ENCODE peak calls at places on chromosomes 1 and 21, in four cellular contexts. T, E, N and J are unnamed samples.

GRCh38 chr1:184866991-184867788 is 107.1 kb downstream of the NIBAN1 start:
- DNase-seq in E (no peak), N (no peak), T (peak; percentile 96), J (no peak)

GRCh38 chr1:83543222-83543973 is 455.5 kb downstream of the TTLL7 start:
- DNase-seq in N (no peak), T (no peak), E (no peak), J (no peak)

GRCh38 chr1:231039161-231040018 is 664 bp downstream of the FAM89A start:
- DNase-seq in T (peak; percentile 37), N (peak; percentile 61), E (peak; percentile 19), J (no peak)

GRCh38 chr1:185672719-185673360 is 61.4 kb upstream of the HMCN1 start:
- DNase-seq in N (no peak), T (no peak), E (no peak), J (peak; percentile 31)

GRCh38 chr1:79811173-79811572 is 804.6 kb upstream of the ADGRL4 start:
- DNase-seq in T (peak; percentile 88), N (no peak), E (no peak), J (no peak)

GRCh38 chr1:185593271-185593670 is 140.9 kb upstream of the HMCN1 start:
- DNase-seq in T (no peak), N (no peak), E (no peak), J (no peak)

GRCh38 chr1:169595764-169596711 is 9.8 kb upstream of the F5 start:
- DNase-seq in E (no peak), N (no peak), T (peak; percentile 35), J (no peak)

GRCh38 chr1:165834229-165834628 is 6.8 kb downstream of the UCK2 start:
- DNase-seq in T (no peak), N (no peak), E (no peak), J (no peak)

GRCh38 chr1:91651243-91651642 is 150.6 kb downstream of the CDC7 start:
- DNase-seq in T (no peak), E (no peak), N (no peak), J (no peak)

GRCh38 chr1:9292361-9293240 is at the start of gene SPSB1:
- DNase-seq in T (peak; percentile 78), N (peak; percentile 85), E (peak; percentile 75), J (peak; percentile 84)
- TF ChIP-seq POLR2A in T (peak; percentile 98), N (peak; percentile 74), E (peak; percentile 91), J (no peak)

GRCh38 chr1:209158851-209159250 is 424.7 kb upstream of the CAMK1G start:
- DNase-seq in E (no peak), N (no peak), T (no peak), J (no peak)
- H3K4me1 ChIP-seq in E (no peaks in the 10 kb centered on the region), N (no peaks in the 10 kb centered on the region), T (no peaks in the 10 kb centered on the region), J (peaks cover 10% of the 10 kb centered on the region)

GRCh38 chr1:244970661-244971523 is 106.5 kb upstream of the HNRNPU start:
- DNase-seq in T (peak; percentile 95), E (peak; percentile 91), N (peak; percentile 94), J (peak; percentile 92)

GRCh38 chr1:244969355-244970235 is 105.3 kb upstream of the HNRNPU start:
- DNase-seq in E (peak; percentile 70), N (peak; percentile 85), T (peak; percentile 82), J (peak; percentile 72)

GRCh38 chr1:244968431-244968830 is 104.1 kb upstream of the HNRNPU start:
- DNase-seq in T (no peak), N (peak; percentile 41), E (no peak), J (no peak)

GRCh38 chr1:244971524-244972216 is 107.3 kb upstream of the HNRNPU start:
- DNase-seq in N (no peak), E (no peak), T (no peak), J (no peak)

DNA sequence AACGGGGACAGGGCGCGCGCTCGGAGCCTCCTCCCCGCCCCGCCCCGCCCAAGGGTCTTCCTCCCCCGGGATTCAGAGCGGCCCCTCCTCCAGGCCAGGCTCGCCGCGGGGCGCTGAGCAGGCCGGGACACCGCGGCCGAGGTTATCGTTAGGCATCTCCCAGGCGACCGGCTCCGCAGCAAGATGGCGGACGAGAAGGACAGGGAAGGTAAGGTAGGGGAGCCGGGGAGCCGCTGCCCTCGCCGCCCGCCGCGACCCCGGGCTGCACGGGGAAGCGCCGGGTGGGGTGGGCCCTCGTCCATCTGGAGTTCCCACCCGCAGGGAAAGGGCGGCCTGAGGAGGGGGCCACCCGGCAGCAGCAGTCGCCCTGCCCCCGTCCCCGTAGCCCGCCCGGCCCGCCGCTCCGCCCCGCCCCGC is 105.9 kb upstream of the HNRNPU start:
- DNase-seq in E (peak; percentile 70), T (peak; percentile 54), N (peak; percentile 88), J (peak; percentile 71)
- TF ChIP-seq POLR2A in E (no peak), T (no peak), N (peak; percentile 77), J (no peak)

GRCh38 chr1:156509424-156510035 is 9.0 kb upstream of the MEF2D start:
- DNase-seq in E (no peak), N (no peak), T (no peak), J (no peak)

GRCh38 chr1:156510709-156511108 is 10.1 kb upstream of the MEF2D start:
- DNase-seq in T (peak; percentile 85), N (peak; percentile 98), E (no peak), J (peak; percentile 79)

GRCh38 chr1:156508205-156508954 is 7.8 kb upstream of the MEF2D start:
- DNase-seq in N (peak; percentile 90), E (no peak), T (peak; percentile 80), J (peak; percentile 65)

GRCh38 chr1:156506450-156506849 is 5.9 kb upstream of the MEF2D start:
- DNase-seq in E (no peak), N (no peak), T (no peak), J (no peak)

DNA sequence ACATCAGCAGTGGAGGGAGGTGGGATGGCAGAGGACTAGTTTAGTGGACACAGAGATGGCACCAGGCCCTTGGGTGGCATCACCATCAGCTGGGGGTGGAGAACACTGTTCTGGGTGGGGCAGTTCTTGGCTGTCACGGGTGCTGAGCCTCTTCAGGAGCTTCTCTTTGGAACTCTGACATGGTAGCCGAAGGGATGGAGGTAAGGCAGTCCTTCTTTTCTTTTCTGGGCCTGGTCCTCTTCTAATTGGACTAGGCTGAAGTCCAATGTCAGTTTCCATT is 8.3 kb upstream of the MEF2D start:
- DNase-seq in N (no peak), E (no peak), T (no peak), J (no peak)
- H3K4me1 ChIP-seq in N (peaks cover 27% of the 10 kb centered on the region), E (peaks cover 13% of the 10 kb centered on the region), T (peaks cover 35% of the 10 kb centered on the region), J (peaks cover 75% of the 10 kb centered on the region)

DNA sequence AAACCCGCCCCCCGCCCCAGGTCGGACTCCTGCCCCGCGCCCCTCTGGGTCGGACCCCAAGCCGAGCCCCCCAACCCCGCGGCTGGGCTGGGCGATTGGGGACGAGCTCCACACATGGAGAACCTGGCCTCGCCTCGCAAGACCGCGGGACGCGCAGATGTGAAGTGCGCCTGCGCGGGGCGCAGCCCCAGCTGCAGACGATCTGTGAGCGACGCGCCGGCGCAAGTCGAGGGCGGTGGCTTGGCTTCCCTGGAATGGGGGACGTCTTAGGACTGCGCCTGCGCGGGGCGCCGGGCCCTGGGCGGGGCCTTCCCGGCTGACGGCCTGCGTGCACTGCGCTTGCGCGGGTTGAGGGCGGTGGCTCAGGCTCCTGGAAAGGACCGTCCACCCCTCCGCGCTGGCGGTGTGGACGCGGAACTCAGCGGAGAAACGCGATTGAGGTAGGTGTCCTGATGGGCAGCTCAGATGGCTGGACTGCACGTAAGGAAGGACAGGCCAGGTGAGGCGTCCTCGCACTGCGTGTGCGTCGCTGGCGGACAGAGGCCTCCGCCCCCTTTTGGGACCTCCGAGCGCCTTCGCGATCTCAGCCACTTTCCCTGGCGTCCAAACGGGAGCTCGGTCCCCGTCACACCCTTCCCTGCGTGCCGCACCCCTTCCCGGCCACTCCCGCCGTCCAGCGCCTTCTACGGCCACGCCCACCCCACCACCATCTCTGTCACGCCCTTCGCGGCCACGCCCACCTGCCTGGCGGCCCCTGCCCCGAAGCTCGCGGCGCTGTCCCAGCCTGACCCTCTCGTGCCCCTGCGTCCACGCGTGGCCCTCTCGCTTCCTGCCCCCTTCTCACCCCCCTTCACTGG is at the start of gene PRMT2:
- DNase-seq in N (peak; percentile 99), T (peak; percentile 96), E (peak; percentile 90), J (peak; percentile 98)
- TF ChIP-seq POLR2A in N (peak; percentile 89), T (peak; percentile 77), E (peak; percentile 81), J (peak; percentile 46)

GRCh38 chr21:46095814-46096595 is 1.9 kb upstream of the COL6A2 start:
- DNase-seq in T (no peak), E (no peak), N (peak; percentile 37), J (no peak)
- H3K4me1 ChIP-seq in T (peaks cover 28% of the 10 kb centered on the region), E (no peaks in the 10 kb centered on the region), N (peaks cover 15% of the 10 kb centered on the region), J (peaks cover 21% of the 10 kb centered on the region)

GRCh38 chr1:216723274-216723780 is at the start of gene ESRRG:
- DNase-seq in T (peak; percentile 17), N (peak; percentile 26), E (no peak), J (peak; percentile 88)
- TF ChIP-seq POLR2A in T (no peak), N (no peak), E (no peak), J (no peak)